ENCODE peak calls at places on chromosome 11, in four cellular contexts. A is bronchial epithelial cell; Z is stimulated activated effector memory CD8-positive, alpha-beta T cell treated with anti-CD3 and anti-CD28 coated beads, Interleukin-12 subunit alpha, Interleukin-12 subunit beta, amount 100 ng/mL, for 72 hours; E is mucosa of gallbladder. O is an unnamed sample.

GRCh38 chr11:103619480-103619879 is 417.0 kb upstream of the DDI1 start:
- DNase-seq in E (peak), Z (no peak), A (no peak), O (no peak)

GRCh38 chr11:119728651-119729580 is at the start of gene NECTIN1:
- DNase-seq in E (peak), A (peak), Z (peak), O (peak)

GRCh38 chr11:102473543-102473942 is 21.0 kb upstream of the TMEM123 start:
- DNase-seq in E (no peak), Z (no peak), A (no peak), O (peak)

GRCh38 chr11:33358150-33358831 is 101.1 kb downstream of the HIPK3 start:
- DNase-seq in Z (no peak), A (no peak), E (no peak), O (no peak)

GRCh38 chr11:73085189-73085875 is 56.8 kb downstream of the FCHSD2 start:
- DNase-seq in A (peak), Z (no peak), E (no peak), O (no peak)

GRCh38 chr11:75532200-75532972 is 6.6 kb upstream of the GDPD5 start:
- DNase-seq in Z (peak), A (peak), E (peak), O (peak)

GRCh38 chr11:84541711-84542340 is 1085.3 kb downstream of the DLG2 start:
- DNase-seq in E (no peak), Z (no peak), A (no peak), O (no peak)

GRCh38 chr11:74017631-74018030 is 8.7 kb upstream of the UCP3 start:
- DNase-seq in Z (no peak), E (no peak), A (no peak), O (no peak)

GRCh38 chr11:121582296-121582695 is 129.5 kb upstream of the SORL1-AS1 start:
- DNase-seq in Z (no peak), E (no peak), A (no peak), O (no peak)

GRCh38 chr11:2194877-2195755 is 23.5 kb upstream of the TH start:
- DNase-seq in Z (peak), A (no peak), E (no peak), O (peak)